ENCODE peak calls at places on chromosomes 11 and 22, in nine cellular contexts. E is adrenal gland, M is D721Med, Z is AG09309, N is choroid plexus epithelial cell, R is RWPE1, X is brain microvascular endothelial cell, T is heart left ventricle, C is fibroblast of lung. W is an unnamed sample.

GRCh38 chr22:37880668-37881440 is 25.2 kb upstream of the MICALL1 start:
- DNase-seq in R (no peak), C (peak; percentile 67), T (no peak), Z (no peak), M (no peak), N (peak; percentile 69), X (peak; percentile 56), E (no peak), W (no peak)

GRCh38 chr11:10317776-10318526 is 13.1 kb downstream of the ADM start:
- DNase-seq in R (no peak), E (no peak), X (no peak), T (no peak), N (no peak), Z (no peak), M (no peak), C (no peak), W (no peak)

GRCh38 chr11:93537022-93537421 is 6.2 kb downstream of the SMCO4 start:
- DNase-seq in T (peak; percentile 71), C (no peak), M (no peak), R (no peak), E (peak; percentile 50), X (no peak), N (no peak), Z (no peak), W (no peak)

GRCh38 chr22:42805998-42806481 is 51.0 kb downstream of the ARFGAP3 start:
- DNase-seq in N (no peak), Z (no peak), X (no peak), E (no peak), R (no peak), M (no peak), C (peak; percentile 34), T (no peak), W (no peak)

GRCh38 chr11:34468209-34468841 is 29.6 kb downstream of the CAT start:
- DNase-seq in E (peak; percentile 22), Z (no peak), N (peak; percentile 67), C (no peak), M (no peak), X (peak; percentile 34), T (no peak), R (peak; percentile 43), W (no peak)

GRCh38 chr11:129785383-129786111 is 30.1 kb upstream of the TMEM45B start:
- DNase-seq in M (no peak), C (peak; percentile 5), E (no peak), X (no peak), R (peak; percentile 49), T (no peak), Z (no peak), N (peak; percentile 33), W (no peak)

GRCh38 chr11:63243533-63243932 is at the start of gene SLC22A25:
- DNase-seq in Z (no peak), E (no peak), X (peak; percentile 1), C (no peak), T (no peak), M (no peak), R (no peak), N (peak; percentile 1), W (no peak)

GRCh38 chr22:31613286-31613903 is 48.6 kb downstream of the PISD start:
- DNase-seq in X (no peak), T (peak; percentile 44), Z (no peak), N (no peak), E (no peak), C (no peak), R (no peak), M (no peak), W (no peak)

GRCh38 chr11:35403765-35404396 is 15.5 kb downstream of the SLC1A2 start:
- DNase-seq in T (no peak), Z (no peak), R (no peak), C (no peak), M (no peak), X (no peak), N (no peak), E (no peak), W (no peak)

GRCh38 chr11:114269498-114269897 is 26.7 kb upstream of the NNMT start:
- DNase-seq in M (no peak), R (no peak), Z (no peak), N (no peak), X (no peak), E (no peak), C (no peak), T (no peak), W (no peak)

GRCh38 chr22:37253164-37253660 is 9.1 kb upstream of the RAC2 start:
- DNase-seq in C (peak; percentile 40), X (no peak), R (no peak), N (no peak), M (no peak), Z (no peak), E (no peak), T (no peak), W (no peak)

GRCh38 chr22:19508024-19508776 is 16.0 kb downstream of the CLDN5 start:
- DNase-seq in M (no peak), Z (no peak), T (no peak), E (no peak), R (no peak), C (no peak), X (no peak), N (no peak), W (no peak)

GRCh38 chr22:39453765-39454378 is 2.9 kb upstream of the MGAT3 start:
- DNase-seq in T (no peak), R (no peak), Z (no peak), X (no peak), E (no peak), N (no peak), M (no peak), C (no peak), W (no peak)

GRCh38 chr11:72111300-72111699 is 1.2 kb downstream of the ANAPC15 start:
- DNase-seq in N (no peak), Z (no peak), M (no peak), X (no peak), C (no peak), E (no peak), T (no peak), R (no peak), W (no peak)

GRCh38 chr22:26714971-26715370 is 57.6 kb downstream of the MIAT start:
- DNase-seq in E (no peak), C (no peak), N (no peak), X (no peak), T (no peak), R (no peak), Z (no peak), M (no peak), W (no peak)

GRCh38 chr11:68031136-68031459 is 617 bp downstream of the NDUFS8 start:
- DNase-seq in C (peak; percentile 29), N (peak; percentile 45), Z (no peak), X (no peak), R (no peak), T (no peak), E (no peak), M (no peak), W (no peak)

GRCh38 chr11:32658639-32659406 is 75.2 kb downstream of the EIF3M start:
- DNase-seq in X (no peak), R (peak; percentile 61), C (peak; percentile 46), Z (no peak), E (no peak), T (no peak), M (no peak), N (peak; percentile 1), W (no peak)

GRCh38 chr22:24153353-24153752 is 27.9 kb upstream of the SUSD2 start:
- DNase-seq in R (no peak), T (no peak), M (no peak), C (peak; percentile 18), N (peak; percentile 36), E (no peak), X (peak; percentile 31), Z (no peak), W (no peak)

GRCh38 chr22:24305260-24305692 is 34.6 kb downstream of the SPECC1L start:
- DNase-seq in Z (no peak), E (no peak), T (no peak), C (peak; percentile 76), M (no peak), R (no peak), N (peak; percentile 63), X (peak; percentile 51), W (no peak)

GRCh38 chr22:30445438-30445936 is 19.9 kb downstream of the MTFP1 start:
- DNase-seq in T (no peak), N (peak; percentile 57), M (no peak), C (peak; percentile 14), E (peak; percentile 58), Z (no peak), R (no peak), X (no peak), W (no peak)
- TF ChIP-seq CTCF in T (no peak), N (no peak), M (no peak), C (no peak), E (no peak), Z (no peak), R (peak; percentile 9), X (no peak), W (peak; percentile 10)

GRCh38 chr11:37104380-37104779 is 506.3 kb upstream of the RAG2 start:
- DNase-seq in N (no peak), X (no peak), C (peak; percentile 30), E (no peak), Z (no peak), R (no peak), T (no peak), M (no peak), W (no peak)
- TF ChIP-seq CTCF in N (no peak), X (no peak), C (no peak), E (no peak), Z (no peak), R (no peak), T (no peak), M (no peak), W (no peak)

DNA sequence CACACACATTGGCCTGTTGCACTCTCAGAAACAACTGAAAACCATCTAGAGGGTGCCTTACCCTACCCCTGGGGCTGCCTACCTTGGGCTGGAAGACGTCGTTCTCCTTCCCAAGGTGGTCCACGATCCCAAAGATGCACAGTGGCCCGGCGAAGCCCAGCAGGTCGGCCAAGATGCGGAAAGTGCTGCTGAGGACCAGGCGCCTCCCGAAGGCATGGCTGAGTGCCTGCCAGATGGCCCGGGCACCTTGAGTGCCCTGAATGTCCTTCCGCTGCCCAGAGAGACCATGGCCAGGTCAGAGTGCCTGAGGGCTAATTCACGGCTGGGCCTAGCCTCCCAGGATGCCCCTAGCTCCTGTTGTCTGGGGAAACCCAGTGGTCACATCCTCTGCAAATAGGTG is 16.2 kb downstream of the ABCC8 start:
- DNase-seq in M (no peak), R (no peak), X (no peak), C (no peak), Z (no peak), T (no peak), N (no peak), E (no peak), W (no peak)
- TF ChIP-seq CTCF in M (no peak), R (no peak), X (no peak), C (no peak), Z (no peak), T (no peak), N (no peak), E (no peak), W (no peak)

DNA sequence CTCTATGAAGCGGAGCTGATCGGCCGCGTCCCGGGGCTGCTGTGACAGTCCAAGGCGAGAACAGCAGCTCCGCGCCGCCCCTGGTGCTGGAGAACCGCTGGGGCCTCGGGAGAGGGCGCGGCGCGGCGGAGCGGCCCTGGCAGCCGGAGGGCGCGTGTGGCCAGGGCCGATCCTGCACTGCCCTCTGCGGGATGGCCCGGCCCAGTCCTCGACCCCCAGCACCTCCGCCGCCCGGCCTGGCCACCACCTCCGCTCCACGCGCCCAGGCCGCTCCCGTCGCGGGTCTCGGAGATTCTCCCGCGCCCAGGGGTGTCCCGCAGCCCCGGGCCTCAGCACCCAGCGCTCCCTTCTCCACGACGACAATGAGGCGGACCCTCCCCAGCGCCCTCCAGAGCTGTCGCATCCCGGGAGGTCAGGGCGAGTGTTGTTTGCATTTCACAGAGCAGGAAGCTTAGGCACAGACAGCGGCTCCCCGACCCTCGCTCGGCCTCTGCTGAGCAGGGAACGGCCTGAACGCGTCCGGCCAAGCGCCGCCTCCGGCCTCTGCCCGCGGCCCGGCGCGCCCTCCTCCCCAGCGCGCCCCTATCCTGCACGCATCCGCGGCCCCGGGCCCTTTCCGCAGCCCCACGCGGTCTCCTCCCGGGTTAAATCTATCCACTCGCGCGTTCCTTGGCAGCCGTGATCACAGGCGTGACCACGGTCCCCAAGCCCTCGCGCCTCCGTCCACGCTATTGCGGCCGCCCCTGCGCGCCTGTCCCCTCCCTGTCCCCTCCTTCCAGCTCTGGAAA is 109.7 kb downstream of the WNT7B start:
- DNase-seq in X (no peak), E (no peak), N (peak; percentile 30), M (no peak), R (no peak), Z (no peak), T (peak; percentile 66), C (no peak), W (no peak)
- TF ChIP-seq CTCF in X (no peak), E (peak; percentile 26), N (no peak), M (peak; percentile 20), R (peak; percentile 35), Z (no peak), T (peak; percentile 42), C (peak; percentile 8), W (peak; percentile 49)